ENCODE peak calls at places on chromosomes 12 and 14, in eight cellular contexts. One of them, this sample, is unnamed.

GRCh38 chr12:3087758-3088157 is 10.6 kb downstream of the TSPAN9 start:
- DNase-seq in Jurkat, Clone E6-1: no peak
- DNase-seq in skeletal muscle cell: no peak
- DNase-seq in astrocyte of the hippocampus: no peak
- DNase-seq in activated CD4-positive, alpha-beta T cell treated with anti-CD3 and anti-CD28 coated beads for 48 hours: no peak
- DNase-seq in AG04449: no peak
- DNase-seq in breast epithelium: no peak
- DNase-seq in Kasumi-1: no peak
- DNase-seq in this sample: no peak

GRCh38 chr12:113242018-113242418 is 20.8 kb downstream of the TPCN1 start:
- DNase-seq in Jurkat, Clone E6-1: no peak
- DNase-seq in skeletal muscle cell: peak
- DNase-seq in astrocyte of the hippocampus: peak
- DNase-seq in activated CD4-positive, alpha-beta T cell treated with anti-CD3 and anti-CD28 coated beads for 48 hours: no peak
- DNase-seq in AG04449: no peak
- DNase-seq in breast epithelium: peak
- DNase-seq in Kasumi-1: no peak
- DNase-seq in this sample: no peak

GRCh38 chr14:36279306-36280244 is 40.9 kb downstream of the MBIP start:
- DNase-seq in Jurkat, Clone E6-1: no peak
- DNase-seq in skeletal muscle cell: no peak
- DNase-seq in astrocyte of the hippocampus: no peak
- DNase-seq in activated CD4-positive, alpha-beta T cell treated with anti-CD3 and anti-CD28 coated beads for 48 hours: no peak
- DNase-seq in AG04449: no peak
- DNase-seq in breast epithelium: no peak
- DNase-seq in Kasumi-1: no peak
- DNase-seq in this sample: no peak

GRCh38 chr12:15322164-15323054 is at the start of gene PTPRO:
- DNase-seq in Jurkat, Clone E6-1: no peak
- DNase-seq in skeletal muscle cell: no peak
- DNase-seq in astrocyte of the hippocampus: peak
- DNase-seq in activated CD4-positive, alpha-beta T cell treated with anti-CD3 and anti-CD28 coated beads for 48 hours: no peak
- DNase-seq in AG04449: no peak
- DNase-seq in breast epithelium: no peak
- DNase-seq in Kasumi-1: no peak
- DNase-seq in this sample: peak

GRCh38 chr12:12070674-12071661 is at the start of gene BCL2L14:
- DNase-seq in Jurkat, Clone E6-1: no peak
- DNase-seq in skeletal muscle cell: no peak
- DNase-seq in astrocyte of the hippocampus: peak
- DNase-seq in activated CD4-positive, alpha-beta T cell treated with anti-CD3 and anti-CD28 coated beads for 48 hours: peak
- DNase-seq in AG04449: no peak
- DNase-seq in breast epithelium: no peak
- DNase-seq in Kasumi-1: no peak
- DNase-seq in this sample: no peak

GRCh38 chr14:69712637-69713088 is 54.3 kb upstream of the SRSF5 start:
- DNase-seq in Jurkat, Clone E6-1: no peak
- DNase-seq in skeletal muscle cell: no peak
- DNase-seq in astrocyte of the hippocampus: peak
- DNase-seq in activated CD4-positive, alpha-beta T cell treated with anti-CD3 and anti-CD28 coated beads for 48 hours: no peak
- DNase-seq in AG04449: no peak
- DNase-seq in breast epithelium: peak
- DNase-seq in Kasumi-1: peak
- DNase-seq in this sample: no peak

GRCh38 chr12:96177013-96177412 is 17.2 kb upstream of the ELK3 start:
- DNase-seq in Jurkat, Clone E6-1: no peak
- DNase-seq in skeletal muscle cell: peak
- DNase-seq in astrocyte of the hippocampus: peak
- DNase-seq in activated CD4-positive, alpha-beta T cell treated with anti-CD3 and anti-CD28 coated beads for 48 hours: peak
- DNase-seq in AG04449: no peak
- DNase-seq in breast epithelium: no peak
- DNase-seq in Kasumi-1: peak
- DNase-seq in this sample: no peak

GRCh38 chr14:64508215-64508776 is 3.7 kb downstream of the ZBTB1 start:
- DNase-seq in Jurkat, Clone E6-1: no peak
- DNase-seq in skeletal muscle cell: no peak
- DNase-seq in astrocyte of the hippocampus: no peak
- DNase-seq in activated CD4-positive, alpha-beta T cell treated with anti-CD3 and anti-CD28 coated beads for 48 hours: no peak
- DNase-seq in AG04449: no peak
- DNase-seq in breast epithelium: no peak
- DNase-seq in Kasumi-1: peak
- DNase-seq in this sample: no peak

GRCh38 chr12:75550401-75550851 is 39.0 kb upstream of the KRR1 start:
- DNase-seq in Jurkat, Clone E6-1: no peak
- DNase-seq in skeletal muscle cell: no peak
- DNase-seq in astrocyte of the hippocampus: peak
- DNase-seq in activated CD4-positive, alpha-beta T cell treated with anti-CD3 and anti-CD28 coated beads for 48 hours: no peak
- DNase-seq in AG04449: no peak
- DNase-seq in breast epithelium: no peak
- DNase-seq in Kasumi-1: no peak
- DNase-seq in this sample: no peak

GRCh38 chr12:101407054-101407437 is 526 bp downstream of the ARL1 start:
- DNase-seq in Jurkat, Clone E6-1: no peak
- DNase-seq in skeletal muscle cell: peak
- DNase-seq in astrocyte of the hippocampus: no peak
- DNase-seq in activated CD4-positive, alpha-beta T cell treated with anti-CD3 and anti-CD28 coated beads for 48 hours: peak
- DNase-seq in AG04449: no peak
- DNase-seq in breast epithelium: no peak
- DNase-seq in Kasumi-1: no peak
- DNase-seq in this sample: no peak

GRCh38 chr12:32191445-32191844 is 84.8 kb downstream of the BICD1 start:
- DNase-seq in Jurkat, Clone E6-1: no peak
- DNase-seq in skeletal muscle cell: no peak
- DNase-seq in astrocyte of the hippocampus: no peak
- DNase-seq in activated CD4-positive, alpha-beta T cell treated with anti-CD3 and anti-CD28 coated beads for 48 hours: no peak
- DNase-seq in AG04449: no peak
- DNase-seq in breast epithelium: no peak
- DNase-seq in Kasumi-1: no peak
- DNase-seq in this sample: no peak

GRCh38 chr14:103282932-103283331 is 51.1 kb upstream of the EIF5 start:
- DNase-seq in Jurkat, Clone E6-1: no peak
- DNase-seq in skeletal muscle cell: no peak
- DNase-seq in astrocyte of the hippocampus: no peak
- DNase-seq in activated CD4-positive, alpha-beta T cell treated with anti-CD3 and anti-CD28 coated beads for 48 hours: no peak
- DNase-seq in AG04449: no peak
- DNase-seq in breast epithelium: no peak
- DNase-seq in Kasumi-1: no peak
- DNase-seq in this sample: no peak

GRCh38 chr12:66573605-66574004 is 105.3 kb downstream of the GRIP1 start:
- DNase-seq in Jurkat, Clone E6-1: no peak
- DNase-seq in skeletal muscle cell: no peak
- DNase-seq in astrocyte of the hippocampus: no peak
- DNase-seq in activated CD4-positive, alpha-beta T cell treated with anti-CD3 and anti-CD28 coated beads for 48 hours: no peak
- DNase-seq in AG04449: no peak
- DNase-seq in breast epithelium: no peak
- DNase-seq in Kasumi-1: no peak
- DNase-seq in this sample: no peak

GRCh38 chr12:59710004-59710628 is 114.3 kb downstream of the SLC16A7 start:
- DNase-seq in Jurkat, Clone E6-1: no peak
- DNase-seq in skeletal muscle cell: no peak
- DNase-seq in astrocyte of the hippocampus: no peak
- DNase-seq in activated CD4-positive, alpha-beta T cell treated with anti-CD3 and anti-CD28 coated beads for 48 hours: no peak
- DNase-seq in AG04449: no peak
- DNase-seq in breast epithelium: no peak
- DNase-seq in Kasumi-1: no peak
- DNase-seq in this sample: no peak

GRCh38 chr14:35229495-35230089 is 62.6 kb upstream of the PSMA6 start:
- DNase-seq in Jurkat, Clone E6-1: peak
- DNase-seq in skeletal muscle cell: no peak
- DNase-seq in astrocyte of the hippocampus: no peak
- DNase-seq in activated CD4-positive, alpha-beta T cell treated with anti-CD3 and anti-CD28 coated beads for 48 hours: no peak
- DNase-seq in AG04449: no peak
- DNase-seq in breast epithelium: no peak
- DNase-seq in Kasumi-1: peak
- DNase-seq in this sample: no peak

GRCh38 chr12:57188090-57188425 is 28.5 kb upstream of the NXPH4 start:
- DNase-seq in Jurkat, Clone E6-1: no peak
- DNase-seq in skeletal muscle cell: no peak
- DNase-seq in astrocyte of the hippocampus: no peak
- DNase-seq in activated CD4-positive, alpha-beta T cell treated with anti-CD3 and anti-CD28 coated beads for 48 hours: no peak
- DNase-seq in AG04449: no peak
- DNase-seq in breast epithelium: peak
- DNase-seq in Kasumi-1: no peak
- DNase-seq in this sample: no peak

GRCh38 chr14:105020815-105021655 is at the start of gene CDCA4:
- DNase-seq in Jurkat, Clone E6-1: peak
- DNase-seq in skeletal muscle cell: peak
- DNase-seq in astrocyte of the hippocampus: peak
- DNase-seq in activated CD4-positive, alpha-beta T cell treated with anti-CD3 and anti-CD28 coated beads for 48 hours: peak
- DNase-seq in AG04449: no peak
- DNase-seq in breast epithelium: peak
- DNase-seq in Kasumi-1: peak
- DNase-seq in this sample: peak

GRCh38 chr12:62272936-62273552 is 12.8 kb downstream of the USP15 start:
- DNase-seq in Jurkat, Clone E6-1: no peak
- DNase-seq in skeletal muscle cell: no peak
- DNase-seq in astrocyte of the hippocampus: no peak
- DNase-seq in activated CD4-positive, alpha-beta T cell treated with anti-CD3 and anti-CD28 coated beads for 48 hours: no peak
- DNase-seq in AG04449: no peak
- DNase-seq in breast epithelium: no peak
- DNase-seq in Kasumi-1: no peak
- DNase-seq in this sample: no peak

GRCh38 chr12:51011960-51012359 is 14.2 kb downstream of the SLC11A2 start:
- DNase-seq in Jurkat, Clone E6-1: no peak
- DNase-seq in skeletal muscle cell: no peak
- DNase-seq in astrocyte of the hippocampus: peak
- DNase-seq in activated CD4-positive, alpha-beta T cell treated with anti-CD3 and anti-CD28 coated beads for 48 hours: no peak
- DNase-seq in AG04449: no peak
- DNase-seq in breast epithelium: no peak
- DNase-seq in Kasumi-1: no peak
- DNase-seq in this sample: no peak

GRCh38 chr12:59742831-59743230 is 147.0 kb downstream of the SLC16A7 start:
- DNase-seq in Jurkat, Clone E6-1: no peak
- DNase-seq in skeletal muscle cell: peak
- DNase-seq in astrocyte of the hippocampus: peak
- DNase-seq in activated CD4-positive, alpha-beta T cell treated with anti-CD3 and anti-CD28 coated beads for 48 hours: no peak
- DNase-seq in AG04449: peak
- DNase-seq in breast epithelium: no peak
- DNase-seq in Kasumi-1: no peak
- DNase-seq in this sample: no peak

GRCh38 chr14:66920196-66920595 is 269.0 kb upstream of the GARIN2 start:
- DNase-seq in Jurkat, Clone E6-1: no peak
- DNase-seq in skeletal muscle cell: no peak
- DNase-seq in astrocyte of the hippocampus: no peak
- DNase-seq in activated CD4-positive, alpha-beta T cell treated with anti-CD3 and anti-CD28 coated beads for 48 hours: no peak
- DNase-seq in AG04449: no peak
- DNase-seq in breast epithelium: no peak
- DNase-seq in Kasumi-1: no peak
- DNase-seq in this sample: no peak

GRCh38 chr12:80412343-80412953 is 31.6 kb upstream of the PTPRQ start:
- DNase-seq in Jurkat, Clone E6-1: peak
- DNase-seq in skeletal muscle cell: peak
- DNase-seq in astrocyte of the hippocampus: peak
- DNase-seq in activated CD4-positive, alpha-beta T cell treated with anti-CD3 and anti-CD28 coated beads for 48 hours: no peak
- DNase-seq in AG04449: no peak
- DNase-seq in breast epithelium: no peak
- DNase-seq in Kasumi-1: peak
- DNase-seq in this sample: peak

GRCh38 chr12:72271741-72272661 is at the start of gene TRHDE:
- DNase-seq in Jurkat, Clone E6-1: no peak
- DNase-seq in skeletal muscle cell: no peak
- DNase-seq in astrocyte of the hippocampus: peak
- DNase-seq in activated CD4-positive, alpha-beta T cell treated with anti-CD3 and anti-CD28 coated beads for 48 hours: no peak
- DNase-seq in AG04449: no peak
- DNase-seq in breast epithelium: no peak
- DNase-seq in Kasumi-1: no peak
- DNase-seq in this sample: peak

GRCh38 chr12:132886529-132887477 is 602 bp downstream of the CHFR start:
- DNase-seq in Jurkat, Clone E6-1: no peak
- DNase-seq in skeletal muscle cell: no peak
- DNase-seq in astrocyte of the hippocampus: no peak
- DNase-seq in activated CD4-positive, alpha-beta T cell treated with anti-CD3 and anti-CD28 coated beads for 48 hours: peak
- DNase-seq in AG04449: no peak
- DNase-seq in breast epithelium: no peak
- DNase-seq in Kasumi-1: no peak
- DNase-seq in this sample: peak

GRCh38 chr12:54980341-54980740 is 4.2 kb downstream of the TESPA1 start:
- DNase-seq in Jurkat, Clone E6-1: no peak
- DNase-seq in skeletal muscle cell: no peak
- DNase-seq in astrocyte of the hippocampus: no peak
- DNase-seq in activated CD4-positive, alpha-beta T cell treated with anti-CD3 and anti-CD28 coated beads for 48 hours: peak
- DNase-seq in AG04449: no peak
- DNase-seq in breast epithelium: no peak
- DNase-seq in Kasumi-1: no peak
- DNase-seq in this sample: no peak

GRCh38 chr12:86723326-86723725 is 467.1 kb upstream of the MGAT4C start:
- DNase-seq in Jurkat, Clone E6-1: no peak
- DNase-seq in skeletal muscle cell: no peak
- DNase-seq in astrocyte of the hippocampus: no peak
- DNase-seq in activated CD4-positive, alpha-beta T cell treated with anti-CD3 and anti-CD28 coated beads for 48 hours: no peak
- DNase-seq in AG04449: no peak
- DNase-seq in breast epithelium: no peak
- DNase-seq in Kasumi-1: no peak
- DNase-seq in this sample: no peak

GRCh38 chr12:96146747-96147146 is 47.4 kb upstream of the ELK3 start:
- DNase-seq in Jurkat, Clone E6-1: no peak
- DNase-seq in skeletal muscle cell: no peak
- DNase-seq in astrocyte of the hippocampus: no peak
- DNase-seq in activated CD4-positive, alpha-beta T cell treated with anti-CD3 and anti-CD28 coated beads for 48 hours: no peak
- DNase-seq in AG04449: no peak
- DNase-seq in breast epithelium: no peak
- DNase-seq in Kasumi-1: no peak
- DNase-seq in this sample: no peak

GRCh38 chr12:26156201-26156871 is 31.5 kb upstream of the BHLHE41 start:
- DNase-seq in Jurkat, Clone E6-1: no peak
- DNase-seq in skeletal muscle cell: no peak
- DNase-seq in astrocyte of the hippocampus: no peak
- DNase-seq in activated CD4-positive, alpha-beta T cell treated with anti-CD3 and anti-CD28 coated beads for 48 hours: no peak
- DNase-seq in AG04449: no peak
- DNase-seq in breast epithelium: no peak
- DNase-seq in Kasumi-1: no peak
- DNase-seq in this sample: no peak

GRCh38 chr14:90381999-90382451 is 14.8 kb upstream of the CALM1 start:
- DNase-seq in Jurkat, Clone E6-1: no peak
- DNase-seq in skeletal muscle cell: no peak
- DNase-seq in astrocyte of the hippocampus: no peak
- DNase-seq in activated CD4-positive, alpha-beta T cell treated with anti-CD3 and anti-CD28 coated beads for 48 hours: peak
- DNase-seq in AG04449: no peak
- DNase-seq in breast epithelium: peak
- DNase-seq in Kasumi-1: peak
- DNase-seq in this sample: peak

GRCh38 chr14:100417466-100417865 is 94.3 kb downstream of the SLC25A47 start:
- DNase-seq in Jurkat, Clone E6-1: no peak
- DNase-seq in skeletal muscle cell: peak
- DNase-seq in astrocyte of the hippocampus: peak
- DNase-seq in activated CD4-positive, alpha-beta T cell treated with anti-CD3 and anti-CD28 coated beads for 48 hours: no peak
- DNase-seq in AG04449: peak
- DNase-seq in breast epithelium: no peak
- DNase-seq in Kasumi-1: no peak
- DNase-seq in this sample: peak

GRCh38 chr12:10304161-10304574 is 3.5 kb upstream of the KLRD1 start:
- DNase-seq in Jurkat, Clone E6-1: no peak
- DNase-seq in skeletal muscle cell: peak
- DNase-seq in astrocyte of the hippocampus: peak
- DNase-seq in activated CD4-positive, alpha-beta T cell treated with anti-CD3 and anti-CD28 coated beads for 48 hours: peak
- DNase-seq in AG04449: peak
- DNase-seq in breast epithelium: no peak
- DNase-seq in Kasumi-1: no peak
- DNase-seq in this sample: no peak

This sample was measured in Ammon's horn.